ENCODE peak calls at places on chromosomes 13 and 19, in seven cellular contexts. S is cardiac muscle cell; F is transverse colon; Z is GM23338; J is kidney; G is CD8-positive, alpha-beta T cell; C is adipocyte. Y is an unnamed sample.
A peak's percentile ranks its signal among the peaks of the same experiment; 100 is the strongest.

GRCh38 chr19:57642396-57643046 is 9.6 kb downstream of the ZNF211 start:
- DNase-seq in S (no peak), F (no peak), Z (no peak), J (no peak), G (no peak), C (no peak), Y (no peak)

GRCh38 chr19:47156861-47157454 is 26.3 kb downstream of the SAE1 start:
- DNase-seq in S (peak; percentile 46), F (no peak), Z (no peak), J (no peak), G (peak; percentile 30), C (peak; percentile 29), Y (no peak)

GRCh38 chr13:26579580-26579979 is 22.1 kb downstream of the WASF3 start:
- DNase-seq in S (no peak), F (no peak), Z (no peak), J (no peak), G (no peak), C (no peak), Y (no peak)

GRCh38 chr13:24911135-24911524 is 147.2 kb downstream of the RNF17 start:
- DNase-seq in S (peak; percentile 15), F (no peak), Z (no peak), J (no peak), G (no peak), C (peak; percentile 53), Y (no peak)

GRCh38 chr19:41530761-41531301 is 45.1 kb upstream of the CEACAM21 start:
- DNase-seq in S (peak; percentile 62), F (no peak), Z (no peak), J (no peak), G (no peak), C (no peak), Y (no peak)

GRCh38 chr19:55406869-55407624 is 541 bp downstream of the UBE2S start:
- DNase-seq in S (peak; percentile 53), F (peak; percentile 51), Z (no peak), J (peak; percentile 85), G (peak; percentile 29), C (peak; percentile 68), Y (no peak)

GRCh38 chr19:42422576-42423461 is 4.4 kb downstream of the LIPE start:
- DNase-seq in S (no peak), F (peak; percentile 47), Z (peak; percentile 61), J (peak; percentile 63), G (peak; percentile 53), C (no peak), Y (no peak)

GRCh38 chr19:48556825-48557224 is 4.9 kb downstream of the SULT2B1 start:
- DNase-seq in S (no peak), F (no peak), Z (no peak), J (no peak), G (no peak), C (no peak), Y (no peak)

GRCh38 chr13:49545661-49546060 is 39.7 kb downstream of the RCBTB1 start:
- DNase-seq in S (no peak), F (no peak), Z (no peak), J (no peak), G (no peak), C (no peak), Y (no peak)

GRCh38 chr19:48802623-48803022 is 8.2 kb downstream of the BCAT2 start:
- DNase-seq in S (no peak), F (no peak), Z (no peak), J (no peak), G (no peak), C (no peak), Y (no peak)

GRCh38 chr13:23180711-23181110 is at the start of gene SGCG:
- DNase-seq in S (no peak), F (no peak), Z (no peak), J (no peak), G (no peak), C (peak; percentile 33), Y (no peak)

GRCh38 chr13:49300716-49301589 is 53.2 kb downstream of the CDADC1 start:
- DNase-seq in S (peak; percentile 82), F (peak; percentile 64), Z (peak; percentile 87), J (no peak), G (peak; percentile 59), C (peak; percentile 88), Y (peak; percentile 28)

GRCh38 chr13:37889102-37889501 is 19.5 kb upstream of the TRPC4 start:
- DNase-seq in S (peak; percentile 19), F (no peak), Z (no peak), J (no peak), G (no peak), C (peak; percentile 40), Y (no peak)

GRCh38 chr13:109500146-109500773 is 286.1 kb downstream of the IRS2 start:
- DNase-seq in S (peak; percentile 31), F (no peak), Z (peak; percentile 41), J (no peak), G (no peak), C (no peak), Y (peak; percentile 9)

GRCh38 chr19:31352782-31353651 is 3.8 kb upstream of the TSHZ3 start:
- DNase-seq in S (no peak), F (no peak), Z (peak; percentile 59), J (no peak), G (no peak), C (no peak), Y (no peak)

GRCh38 chr19:3289971-3290569 is 65.6 kb downstream of the CELF5 start:
- DNase-seq in S (no peak), F (no peak), Z (no peak), J (no peak), G (no peak), C (no peak), Y (no peak)

GRCh38 chr13:50676602-50677001 is 166.9 kb downstream of the DLEU7 start:
- DNase-seq in S (peak; percentile 54), F (no peak), Z (no peak), J (no peak), G (no peak), C (peak; percentile 42), Y (no peak)

GRCh38 chr19:44794610-44795009 is 14.3 kb upstream of the BCAM start:
- DNase-seq in S (no peak), F (no peak), Z (no peak), J (no peak), G (no peak), C (no peak), Y (no peak)

GRCh38 chr19:44799627-44800257 is 9.2 kb upstream of the BCAM start:
- DNase-seq in S (no peak), F (no peak), Z (no peak), J (no peak), G (no peak), C (no peak), Y (no peak)

GRCh38 chr19:44795398-44795987 is 13.4 kb upstream of the BCAM start:
- DNase-seq in S (no peak), F (no peak), Z (no peak), J (no peak), G (no peak), C (no peak), Y (no peak)

GRCh38 chr19:44800461-44800860 is 8.4 kb upstream of the BCAM start:
- DNase-seq in S (peak; percentile 83), F (peak; percentile 88), Z (peak; percentile 96), J (peak; percentile 94), G (peak; percentile 88), C (peak; percentile 92), Y (peak; percentile 75)

DNA sequence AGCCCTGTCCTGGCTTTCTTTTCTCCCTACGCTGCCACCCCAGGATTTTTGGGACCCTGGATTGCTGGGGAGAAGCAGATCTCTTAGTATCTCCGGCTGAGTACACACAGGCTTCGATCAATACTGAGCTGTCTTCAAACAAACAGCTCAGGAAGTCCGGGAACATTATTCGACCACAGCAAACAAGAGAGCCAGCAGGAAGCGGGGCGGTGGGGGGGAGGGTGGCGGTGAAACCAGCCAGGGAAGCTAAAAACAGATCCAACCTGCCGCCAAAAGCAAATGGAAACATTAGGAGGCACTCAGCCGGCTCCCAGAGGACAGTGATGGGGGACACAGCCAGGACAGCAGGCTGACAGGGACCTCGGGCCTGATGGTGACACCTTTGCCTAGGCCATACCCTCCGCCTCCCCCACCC is 12.2 kb upstream of the BCAM start:
- DNase-seq in S (peak; percentile 51), F (no peak), Z (peak; percentile 73), J (peak; percentile 59), G (no peak), C (no peak), Y (no peak)
- H3K4me1 ChIP-seq in S (peaks cover 7% of the 10 kb centered on the region), F (no peaks in the 10 kb centered on the region), Z (peaks cover 24% of the 10 kb centered on the region), J (peaks cover 2% of the 10 kb centered on the region), G (peaks cover 21% of the 10 kb centered on the region), C (no peaks in the 10 kb centered on the region), Y (no peaks in the 10 kb centered on the region)

GRCh38 chr13:27789153-27789494 is 3.2 kb upstream of the GSX1 start:
- DNase-seq in S (no peak), F (no peak), Z (no peak), J (no peak), G (no peak), C (no peak), Y (no peak)
- H3K4me3 ChIP-seq in S (no peak overlapping the region), F (no peak overlapping the region), Z (peak overlapping the region; percentile 47), J (no peak overlapping the region), G (peak overlapping the region; percentile 41), C (no peak overlapping the region), Y (no peak overlapping the region)

DNA sequence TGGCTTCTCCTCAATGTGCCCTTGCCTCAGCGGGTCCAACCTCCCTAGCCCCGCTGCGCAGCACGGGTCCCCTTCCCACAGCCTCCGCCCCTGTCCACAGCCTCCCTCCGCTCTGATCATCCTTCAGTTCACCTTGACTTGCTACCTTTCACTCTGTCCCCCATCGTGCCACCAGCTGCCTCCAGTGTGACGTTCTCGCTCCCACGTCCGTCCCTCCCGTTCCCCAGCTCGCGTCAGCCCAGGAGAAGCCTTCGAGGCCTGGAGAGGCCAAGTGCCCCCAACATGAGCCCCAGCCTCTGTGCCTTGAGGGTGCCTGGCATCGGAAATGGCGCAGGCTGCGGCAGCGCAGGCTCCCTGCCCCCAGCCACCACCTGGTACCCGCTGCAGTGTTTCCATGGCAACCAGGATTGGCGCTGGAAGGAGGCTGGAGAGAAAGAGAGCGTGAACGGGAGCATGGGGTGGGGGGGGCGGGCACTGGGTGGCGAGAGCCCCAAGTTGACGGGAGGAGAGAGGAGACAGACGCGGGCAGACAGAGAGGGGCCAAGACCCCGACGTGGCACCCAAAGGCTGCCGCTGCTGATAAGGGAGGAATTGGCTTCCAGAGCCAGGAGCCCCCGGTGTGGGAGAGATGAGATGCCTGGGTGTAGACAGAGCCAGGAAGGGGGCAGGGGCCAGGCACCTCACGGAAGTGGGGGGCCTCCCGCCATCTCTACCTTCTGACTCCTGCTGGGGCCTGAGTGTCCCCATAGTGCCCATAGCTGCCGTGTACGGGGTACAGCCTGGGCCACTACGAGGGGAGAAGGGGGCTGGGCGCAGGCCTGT is 844 bp upstream of the ASPDH start:
- DNase-seq in S (no peak), F (no peak), Z (no peak), J (peak; percentile 69), G (no peak), C (no peak), Y (no peak)
- H3K4me1 ChIP-seq in S (peaks cover 24% of the 10 kb centered on the region), F (peaks cover 10% of the 10 kb centered on the region), Z (peaks cover 10% of the 10 kb centered on the region), J (peaks cover 9% of the 10 kb centered on the region), G (peaks cover 16% of the 10 kb centered on the region), C (peaks cover 8% of the 10 kb centered on the region), Y (peaks cover 19% of the 10 kb centered on the region)

GRCh38 chr19:12783226-12783848 is 7.9 kb upstream of the JUNB start:
- DNase-seq in S (no peak), F (no peak), Z (peak; percentile 64), J (no peak), G (peak; percentile 56), C (no peak), Y (no peak)
- H3K4me3 ChIP-seq in S (peak overlapping the region; percentile 39), F (peak overlapping the region; percentile 46), Z (peak overlapping the region; percentile 68), J (no peak overlapping the region), G (peak overlapping the region; percentile 62), C (peak overlapping the region; percentile 80), Y (peak overlapping the region; percentile 59)

Y was measured in NT2/D1.